ENCODE peak calls at places on chromosomes 12 and 14, in six cellular contexts. L, K, X, P, Y and V are unnamed samples.

GRCh38 chr12:125329239-125330238 is 264.3 kb downstream of the AACS start:
- DNase-seq in K (peak), Y (no peak), P (peak), X (no peak), L (no peak), V (no peak)

GRCh38 chr12:62519043-62519442 is 52.4 kb downstream of the MON2 start:
- DNase-seq in K (no peak), L (no peak), P (no peak), X (no peak), Y (no peak), V (no peak)

GRCh38 chr12:70258605-70259403 is 15.6 kb downstream of the CNOT2 start:
- DNase-seq in L (no peak), X (no peak), P (no peak), Y (no peak), K (no peak), V (no peak)

GRCh38 chr14:63542231-63542999 is 762 bp downstream of the PPP2R5E start:
- DNase-seq in K (peak), L (peak), P (peak), X (peak), Y (peak), V (no peak)

GRCh38 chr12:101768781-101769180 is 29.5 kb upstream of the SYCP3 start:
- DNase-seq in X (no peak), L (no peak), Y (no peak), K (no peak), P (no peak), V (no peak)

GRCh38 chr12:57902371-57903042 is 38.9 kb upstream of the ATP23 start:
- DNase-seq in L (no peak), K (no peak), P (no peak), X (no peak), Y (no peak), V (no peak)

GRCh38 chr12:26027401-26027800 is 68.9 kb downstream of the RASSF8 start:
- DNase-seq in L (no peak), P (no peak), Y (no peak), K (no peak), X (peak), V (no peak)

GRCh38 chr14:24574206-24574774 is 1.8 kb downstream of the CTSG start:
- DNase-seq in X (no peak), P (peak), K (no peak), Y (no peak), L (no peak), V (no peak)

GRCh38 chr14:68549057-68549421 is 243.8 kb downstream of the ZFP36L1 start:
- DNase-seq in X (peak), L (no peak), P (peak), K (no peak), Y (peak), V (no peak)

GRCh38 chr12:93186131-93186530 is 191.6 kb upstream of the NUDT4 start:
- DNase-seq in X (no peak), K (no peak), P (no peak), Y (peak), L (no peak), V (no peak)

GRCh38 chr12:92404259-92404894 is 258.7 kb upstream of the BTG1 start:
- DNase-seq in X (no peak), Y (no peak), L (peak), P (no peak), K (no peak), V (no peak)

DNA sequence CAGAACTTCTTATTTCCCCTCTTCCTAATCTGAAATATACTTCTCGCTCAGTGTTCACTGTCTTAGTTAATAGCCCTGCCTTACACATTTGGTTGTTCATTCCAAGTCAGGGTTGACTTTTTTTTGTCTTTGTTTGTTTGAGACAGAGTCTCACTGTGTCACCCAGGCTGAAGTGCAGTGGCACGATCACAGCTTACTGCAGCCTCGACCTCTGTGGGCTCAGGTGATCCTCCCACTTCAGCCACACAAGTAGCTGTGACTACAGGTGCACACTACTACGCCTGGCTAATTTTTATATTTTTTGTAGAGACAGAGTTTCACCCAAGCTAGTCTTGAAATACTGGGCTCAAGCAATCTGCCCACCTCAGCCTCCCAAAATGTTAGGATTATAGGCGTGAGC is 42.3 kb upstream of the PRPF39 start:
- DNase-seq in K (no peak), P (no peak), X (no peak), Y (no peak), L (no peak), V (no peak)
- TF ChIP-seq EZH2phosphoT487 in K (no peak), P (no peak), X (no peak), Y (no peak), L (no peak), V (no peak)

GRCh38 chr12:104955703-104956102 is 2.4 kb downstream of the SLC41A2 start:
- DNase-seq in P (no peak), Y (no peak), L (no peak), X (no peak), K (no peak), V (no peak)

GRCh38 chr12:104951759-104952509 is 6.2 kb downstream of the SLC41A2 start:
- DNase-seq in K (no peak), L (no peak), P (no peak), X (peak), Y (peak), V (no peak)

GRCh38 chr12:104953323-104953722 is 4.8 kb downstream of the SLC41A2 start:
- DNase-seq in Y (no peak), X (peak), K (no peak), L (no peak), P (no peak), V (no peak)

GRCh38 chr12:104956870-104957301 is 1.2 kb downstream of the SLC41A2 start:
- DNase-seq in Y (peak), L (no peak), X (peak), K (no peak), P (no peak), V (no peak)

GRCh38 chr12:104952816-104953215 is 5.3 kb downstream of the SLC41A2 start:
- DNase-seq in X (peak), P (no peak), K (no peak), L (no peak), Y (no peak), V (no peak)
- TF ChIP-seq EZH2phosphoT487 in X (no peak), P (no peak), K (no peak), L (no peak), Y (no peak), V (no peak)

DNA sequence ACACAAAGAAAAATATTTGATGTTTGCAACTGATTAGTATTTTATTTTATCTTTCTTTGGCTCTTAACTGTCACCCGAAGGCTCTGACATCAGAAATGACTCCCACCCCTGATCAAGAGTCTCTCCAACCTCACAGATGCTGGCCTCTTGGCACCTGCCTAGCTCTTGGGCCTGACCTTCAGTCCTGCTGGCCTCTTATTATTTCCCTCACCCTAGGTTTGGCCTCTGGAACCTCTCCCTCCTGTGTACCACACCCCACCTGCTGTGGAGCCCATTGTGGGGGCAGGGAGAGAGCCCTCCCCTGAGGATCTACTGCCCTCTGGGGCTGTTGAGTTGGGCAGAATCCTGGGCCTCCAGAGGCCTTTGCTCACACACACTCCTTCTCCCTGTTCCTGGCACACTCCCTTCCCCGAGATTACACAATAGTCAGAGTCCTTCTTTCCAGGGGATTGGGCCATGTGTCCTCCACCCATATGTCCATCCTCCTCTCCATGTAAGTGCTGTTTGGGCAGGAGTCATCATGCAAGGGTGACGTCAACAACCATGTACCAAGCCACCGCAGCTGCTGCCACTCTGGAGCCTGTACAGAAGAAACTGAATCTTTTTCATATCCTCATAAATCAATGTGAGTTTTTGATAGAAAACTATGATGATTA is 124.3 kb downstream of the RASSF9 start:
- DNase-seq in P (no peak), L (no peak), Y (peak), X (no peak), K (no peak), V (no peak)
- TF ChIP-seq EZH2phosphoT487 in P (no peak), L (no peak), Y (no peak), X (no peak), K (no peak), V (no peak)

GRCh38 chr12:127811988-127812387 is 455.0 kb upstream of the TMEM132C start:
- DNase-seq in P (peak), K (peak), X (no peak), L (no peak), Y (peak), V (no peak)

GRCh38 chr12:127809236-127809635 is 457.7 kb upstream of the TMEM132C start:
- DNase-seq in Y (peak), P (no peak), X (peak), L (no peak), K (no peak), V (no peak)

GRCh38 chr12:127813147-127813546 is 453.8 kb upstream of the TMEM132C start:
- DNase-seq in X (no peak), P (no peak), L (no peak), Y (no peak), K (no peak), V (no peak)

GRCh38 chr12:127810026-127810425 is 456.9 kb upstream of the TMEM132C start:
- DNase-seq in K (no peak), L (no peak), P (no peak), Y (peak), X (peak), V (no peak)
- TF ChIP-seq EZH2phosphoT487 in K (no peak), L (no peak), P (no peak), Y (peak), X (no peak), V (no peak)

GRCh38 chr14:104283197-104284106 is 145.1 kb downstream of the KIF26A start:
- DNase-seq in P (no peak), X (no peak), Y (no peak), L (no peak), K (peak), V (no peak)

GRCh38 chr14:104281768-104282301 is 143.4 kb downstream of the KIF26A start:
- DNase-seq in L (no peak), K (no peak), X (no peak), P (no peak), Y (no peak), V (no peak)

GRCh38 chr14:104280085-104280901 is 141.9 kb downstream of the KIF26A start:
- DNase-seq in K (no peak), X (no peak), Y (no peak), L (no peak), P (no peak), V (no peak)

GRCh38 chr14:104282332-104283196 is 144.2 kb downstream of the KIF26A start:
- DNase-seq in L (no peak), X (no peak), P (no peak), K (no peak), Y (no peak), V (no peak)

GRCh38 chr14:104280902-104281767 is 142.7 kb downstream of the KIF26A start:
- DNase-seq in X (no peak), P (no peak), Y (no peak), L (no peak), K (peak), V (no peak)
- TF ChIP-seq EZH2phosphoT487 in X (no peak), P (no peak), Y (no peak), L (no peak), K (no peak), V (no peak)

GRCh38 chr12:15700595-15700994 is 88.6 kb downstream of the EPS8 start:
- DNase-seq in L (no peak), X (peak), P (no peak), Y (peak), K (no peak), V (peak)
- TF ChIP-seq EZH2phosphoT487 in L (no peak), X (no peak), P (no peak), Y (no peak), K (no peak), V (no peak)

DNA sequence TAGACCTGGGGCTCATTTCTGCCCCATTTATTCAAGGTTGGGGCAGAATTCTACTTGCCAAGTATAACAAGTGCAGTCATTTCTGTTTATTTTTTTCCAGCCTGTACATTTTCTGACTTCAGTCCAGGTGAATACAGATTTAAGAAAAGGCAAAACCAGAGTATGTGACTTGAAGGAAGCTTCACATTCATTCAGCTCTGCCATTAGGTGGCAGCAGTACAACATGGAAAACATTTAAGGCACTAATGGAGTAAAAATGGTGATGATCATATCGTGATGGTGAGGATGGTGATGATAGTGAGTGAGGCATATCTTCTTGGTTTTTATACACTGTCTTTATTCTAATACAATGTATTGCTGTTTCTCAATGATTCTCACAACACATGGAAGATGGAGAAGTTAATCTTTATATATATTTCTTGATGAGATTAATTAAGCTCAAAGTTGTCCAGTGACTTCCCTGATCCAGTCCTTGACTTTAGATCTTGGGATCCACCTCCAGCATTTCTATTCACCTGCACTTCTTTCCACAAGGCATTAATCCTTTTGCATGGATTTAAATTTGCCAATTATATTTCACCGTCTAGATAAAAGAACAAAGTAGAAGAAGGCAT is 176.7 kb upstream of the SEL1L start:
- DNase-seq in P (peak), Y (peak), X (peak), L (peak), K (peak), V (peak)
- TF ChIP-seq EZH2phosphoT487 in P (no peak), Y (no peak), X (no peak), L (no peak), K (no peak), V (no peak)

GRCh38 chr14:61752626-61753025 is 9.6 kb upstream of the SNAPC1 start:
- DNase-seq in K (no peak), P (no peak), L (peak), Y (peak), X (peak), V (no peak)
- TF ChIP-seq EZH2phosphoT487 in K (no peak), P (no peak), L (no peak), Y (no peak), X (no peak), V (no peak)

GRCh38 chr14:61074852-61075251 is 93.8 kb downstream of the SLC38A6 start:
- DNase-seq in L (no peak), Y (no peak), X (no peak), P (no peak), K (no peak), V (no peak)

GRCh38 chr14:61077437-61077836 is 96.4 kb downstream of the SLC38A6 start:
- DNase-seq in Y (no peak), K (no peak), P (no peak), L (no peak), X (peak), V (no peak)

GRCh38 chr14:61076531-61076930 is 95.5 kb downstream of the SLC38A6 start:
- DNase-seq in Y (peak), P (no peak), L (peak), K (no peak), X (no peak), V (no peak)

GRCh38 chr14:61077946-61078738 is 97.1 kb downstream of the SLC38A6 start:
- DNase-seq in Y (peak), P (no peak), X (peak), L (no peak), K (no peak), V (no peak)

DNA sequence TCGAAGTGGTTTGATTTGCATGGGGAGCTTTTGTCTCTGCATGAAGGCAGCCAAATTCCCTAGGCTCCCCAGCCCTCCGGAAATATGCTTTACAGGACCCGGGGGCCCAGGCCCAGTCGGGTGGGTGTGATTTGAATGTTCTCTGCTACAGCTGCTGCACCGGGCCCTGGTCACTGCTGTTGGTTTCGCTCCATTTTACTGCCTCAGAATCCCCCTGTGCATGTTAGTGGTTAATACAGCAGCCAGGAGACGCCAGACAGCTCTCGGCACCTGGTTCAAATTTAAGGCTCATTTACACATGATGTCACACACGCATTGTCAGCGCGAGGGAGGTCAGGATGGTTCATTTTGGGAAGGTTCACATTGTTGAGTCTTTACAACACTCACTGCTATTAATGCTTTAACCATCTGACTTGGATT is 99.6 kb downstream of the SLC38A6 start:
- DNase-seq in L (peak), P (peak), K (no peak), X (no peak), Y (peak), V (no peak)
- TF ChIP-seq EZH2phosphoT487 in L (no peak), P (no peak), K (no peak), X (no peak), Y (peak), V (no peak)